ENCODE peak calls at places on chromosomes 2 and 18, in four cellular contexts. X, V, Z and L are unnamed samples.

GRCh38 chr2:46552086-46552485 is 72.7 kb downstream of the TMEM247 start:
- DNase-seq in X (no peak), V (no peak), Z (no peak), L (no peak)

GRCh38 chr18:68428026-68428425 is 286.9 kb downstream of the TMX3 start:
- DNase-seq in X (no peak), V (no peak), Z (no peak), L (no peak)

GRCh38 chr18:7152485-7152884 is 34.9 kb upstream of the LAMA1 start:
- DNase-seq in X (no peak), V (no peak), Z (no peak), L (no peak)

GRCh38 chr2:120591572-120591971 is 144.1 kb upstream of the GLI2 start:
- DNase-seq in X (no peak), V (no peak), Z (no peak), L (no peak)

GRCh38 chr2:234797566-234798250 is 154.1 kb upstream of the SH3BP4 start:
- DNase-seq in X (no peak), V (no peak), Z (no peak), L (no peak)

GRCh38 chr2:143819190-143819735 is 690.0 kb downstream of the ARHGAP15 start:
- DNase-seq in X (no peak), V (no peak), Z (no peak), L (no peak)

GRCh38 chr2:53422979-53423378 is 344.6 kb upstream of the CHAC2 start:
- DNase-seq in X (no peak), V (peak), Z (peak), L (peak)

GRCh38 chr2:98778153-98778552 is 47.2 kb upstream of the MGAT4A start:
- DNase-seq in X (no peak), V (no peak), Z (no peak), L (no peak)

GRCh38 chr2:162403884-162404283 is 60.0 kb downstream of the GCA start:
- DNase-seq in X (no peak), V (no peak), Z (no peak), L (no peak)

GRCh38 chr2:199607914-199608313 is 150.2 kb upstream of the SATB2 start:
- DNase-seq in X (no peak), V (no peak), Z (no peak), L (no peak)

GRCh38 chr2:105806994-105807393 is 62.3 kb downstream of the NCK2 start:
- DNase-seq in X (no peak), V (no peak), Z (no peak), L (no peak)

GRCh38 chr2:4353668-4354067 is 650.3 kb downstream of the DCDC2C start:
- DNase-seq in X (no peak), V (no peak), Z (no peak), L (no peak)

DNA sequence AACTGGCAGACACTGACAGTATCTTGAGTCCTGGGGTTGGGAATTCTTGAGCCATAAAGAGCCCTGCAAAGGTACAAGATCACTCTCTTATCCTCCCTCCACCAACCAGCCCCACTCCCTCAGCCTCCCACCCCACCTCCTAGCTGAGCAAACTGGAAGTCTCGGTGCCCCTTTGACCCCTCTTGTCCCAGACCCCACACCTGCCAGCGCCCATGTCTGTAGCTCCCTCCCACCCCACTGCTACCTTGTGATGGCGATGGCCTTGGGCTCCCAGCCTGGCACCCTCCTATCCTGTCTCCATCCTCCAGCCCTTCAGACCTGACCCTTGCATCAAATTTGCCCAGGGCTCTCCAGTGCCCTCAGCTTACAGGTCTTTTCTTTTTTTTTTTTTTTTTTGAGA is 8.6 kb downstream of the ATP6V1B1 start:
- DNase-seq in X (no peak), V (no peak), Z (no peak), L (no peak)
- TF ChIP-seq TCF7 in X (no peak), V (no peak), Z (no peak), L (no peak)

GRCh38 chr2:131094655-131095281 is 1.5 kb upstream of the FAM168B start:
- DNase-seq in X (no peak), V (peak), Z (no peak), L (no peak)
- TF ChIP-seq TCF7 in X (no peak), V (no peak), Z (no peak), L (no peak)

GRCh38 chr18:3652380-3653262 is 202.6 kb downstream of the TGIF1 start:
- DNase-seq in X (no peak), V (peak), Z (peak), L (no peak)
- TF ChIP-seq TCF7 in X (no peak), V (peak), Z (no peak), L (no peak)

GRCh38 chr2:47891369-47892337 is 14.6 kb downstream of the FBXO11 start:
- DNase-seq in X (no peak), V (no peak), Z (no peak), L (no peak)

GRCh38 chr2:47893771-47894170 is 12.5 kb downstream of the FBXO11 start:
- DNase-seq in X (no peak), V (no peak), Z (no peak), L (no peak)

GRCh38 chr2:47892338-47892730 is 14.0 kb downstream of the FBXO11 start:
- DNase-seq in X (no peak), V (no peak), Z (no peak), L (no peak)

GRCh38 chr2:47890711-47891368 is 15.5 kb downstream of the FBXO11 start:
- DNase-seq in X (no peak), V (no peak), Z (no peak), L (no peak)

DNA sequence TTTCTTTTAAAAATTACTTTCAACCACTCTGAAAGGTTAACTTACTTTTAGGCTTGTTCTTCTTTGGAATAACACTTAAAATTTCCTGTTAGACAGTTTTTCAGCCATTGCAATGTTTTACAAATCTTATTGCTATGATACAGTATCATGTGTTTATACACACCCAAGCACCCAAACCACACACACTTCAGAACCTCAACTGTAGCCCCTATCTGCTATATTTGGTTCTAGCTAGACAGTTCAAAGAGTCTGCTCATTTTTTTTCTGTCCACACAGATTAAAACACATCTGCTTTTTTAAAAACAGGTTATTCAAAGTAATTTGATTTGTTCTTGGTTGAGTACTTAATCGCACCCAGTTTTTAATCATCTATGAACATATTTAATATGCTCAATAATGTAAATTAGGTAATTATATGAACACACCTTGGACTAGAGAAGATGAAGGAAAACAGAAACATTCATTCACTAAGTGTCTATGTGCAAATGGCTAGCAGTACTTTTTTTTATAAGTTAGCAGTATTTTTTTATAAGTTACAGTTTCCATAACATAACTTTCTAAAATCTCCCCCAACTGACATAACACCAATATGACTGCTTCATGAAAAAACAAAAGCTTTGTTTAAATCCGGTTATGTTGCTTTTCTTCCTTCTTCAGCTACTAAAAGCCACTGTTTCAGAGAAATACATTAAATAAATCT is 17.6 kb downstream of the FBXO11 start:
- DNase-seq in X (no peak), V (no peak), Z (no peak), L (no peak)
- TF ChIP-seq TCF7 in X (no peak), V (no peak), Z (no peak), L (no peak)

DNA sequence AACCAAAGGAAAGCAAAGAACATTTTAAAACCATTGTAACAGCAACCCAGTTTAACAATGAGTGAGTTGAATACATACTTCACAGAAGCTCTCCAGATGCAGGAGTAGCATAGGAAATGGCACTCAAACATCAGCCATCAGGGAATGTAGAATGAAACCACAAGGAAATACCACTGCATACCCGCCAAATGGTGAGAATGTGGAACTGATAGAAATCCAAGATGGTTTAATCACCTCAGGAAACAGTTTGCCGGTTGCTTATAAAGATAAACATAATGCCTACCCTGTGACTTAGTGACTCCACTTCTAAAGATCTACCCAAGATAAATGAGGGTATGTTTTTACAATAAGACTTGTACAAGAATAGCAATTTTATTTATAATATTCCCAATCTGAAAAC is 132.0 kb downstream of the GALNT1 start:
- DNase-seq in X (no peak), V (no peak), Z (no peak), L (no peak)
- TF ChIP-seq TCF7 in X (no peak), V (no peak), Z (no peak), L (no peak)

GRCh38 chr2:233290446-233290845 is 17.2 kb upstream of the SAG start:
- DNase-seq in X (no peak), V (no peak), Z (no peak), L (no peak)

GRCh38 chr2:233288663-233289062 is 19.0 kb upstream of the SAG start:
- DNase-seq in X (no peak), V (no peak), Z (no peak), L (no peak)

GRCh38 chr2:233287871-233288270 is 19.7 kb upstream of the SAG start:
- DNase-seq in X (no peak), V (no peak), Z (no peak), L (no peak)

GRCh38 chr2:233285921-233286320 is 21.7 kb upstream of the SAG start:
- DNase-seq in X (no peak), V (no peak), Z (no peak), L (no peak)

DNA sequence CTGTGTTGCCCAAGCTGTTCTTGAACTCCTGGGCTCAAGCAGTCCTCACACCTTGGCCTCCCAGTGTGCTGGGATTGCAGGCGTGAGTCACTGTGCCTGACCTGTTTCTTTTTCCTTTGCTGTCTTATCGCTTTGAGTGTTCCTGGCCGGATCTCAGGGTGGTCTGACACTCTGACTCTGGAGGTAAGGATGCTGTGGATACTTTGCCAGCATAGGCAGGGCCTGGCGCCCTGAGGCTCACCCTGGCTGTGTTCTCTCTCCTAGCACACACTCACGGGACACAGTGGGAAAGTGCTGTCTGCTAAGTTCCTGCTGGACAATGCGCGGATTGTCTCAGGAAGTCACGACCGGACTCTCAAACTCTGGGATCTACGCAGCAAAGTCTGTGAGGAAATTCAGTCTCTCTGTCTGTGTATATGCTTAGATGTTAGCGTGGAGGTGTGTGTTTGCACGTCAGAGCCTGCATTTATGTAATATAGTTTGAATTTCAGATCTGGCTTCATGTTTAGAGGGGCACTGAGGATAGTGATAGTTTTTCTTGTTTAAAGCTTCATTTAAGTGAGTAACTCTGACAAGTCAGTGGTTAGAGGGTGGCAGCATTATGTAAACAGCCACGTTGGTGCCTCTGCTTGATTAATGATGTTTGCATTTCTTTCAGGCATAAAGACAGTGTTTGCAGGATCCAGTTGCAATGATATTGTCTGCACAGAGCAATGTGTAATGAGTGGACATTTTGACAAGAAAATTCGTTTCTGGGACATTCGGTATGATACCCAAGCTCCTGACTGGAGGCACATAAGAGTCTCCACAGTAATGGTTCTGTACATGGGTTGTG is 17.8 kb upstream of the SAG start:
- DNase-seq in X (no peak), V (no peak), Z (no peak), L (no peak)
- TF ChIP-seq TCF7 in X (no peak), V (no peak), Z (no peak), L (no peak)

DNA sequence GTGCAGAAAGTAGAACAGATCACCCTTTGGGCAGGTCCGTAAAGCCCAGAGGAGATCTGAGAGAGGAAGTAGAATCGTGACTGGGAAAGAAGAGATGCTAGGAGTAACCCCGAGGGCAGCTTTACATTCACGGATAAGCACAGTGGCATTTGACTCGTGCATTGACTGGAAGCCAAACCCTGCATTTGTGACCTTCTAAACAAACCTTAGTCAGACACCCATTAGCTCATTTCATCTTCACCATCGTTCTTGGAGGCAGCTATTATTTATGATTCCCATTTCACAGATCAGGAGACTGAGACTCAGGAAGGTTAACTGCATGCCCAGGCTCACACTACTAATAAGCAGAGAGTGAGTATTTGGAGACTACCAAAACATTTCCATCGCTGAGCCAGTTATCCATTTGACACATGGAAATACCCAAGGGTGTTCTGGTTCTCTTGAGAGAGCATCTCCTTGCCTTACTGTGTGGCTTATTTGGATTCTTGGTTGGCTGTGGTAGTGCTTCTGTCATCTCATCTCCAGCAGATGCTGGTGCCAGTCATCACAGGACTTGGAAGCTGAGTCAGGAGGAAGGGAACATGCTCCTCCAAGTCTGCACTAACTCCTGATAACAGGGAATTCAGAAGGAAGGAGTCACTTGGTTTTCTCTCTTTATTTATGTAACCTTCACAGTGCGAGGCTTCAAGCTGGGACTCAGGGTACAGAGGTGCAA is 55.1 kb downstream of the RASGRP3 start:
- DNase-seq in X (peak), V (no peak), Z (no peak), L (no peak)
- TF ChIP-seq TCF7 in X (no peak), V (no peak), Z (no peak), L (no peak)